ENCODE peak calls at places on chromosomes 1 and 21, in four cellular contexts. C, Z, W and S are unnamed samples.

GRCh38 chr1:170634293-170634692 is 29.6 kb upstream of the PRRX1 start:
- DNase-seq in W (no peak), C (no peak), Z (no peak), S (no peak)

GRCh38 chr1:8206397-8206796 is 111.5 kb upstream of the SLC45A1 start:
- DNase-seq in W (no peak), Z (no peak), C (no peak), S (no peak)

GRCh38 chr1:169925505-169926482 is 32.1 kb upstream of the SCYL3 start:
- DNase-seq in Z (no peak), C (no peak), W (no peak), S (no peak)

GRCh38 chr1:117447661-117448060 is 80.4 kb downstream of the MAN1A2 start:
- DNase-seq in C (no peak), Z (no peak), W (no peak), S (no peak)

GRCh38 chr21:37670883-37671282 is 245.4 kb downstream of the KCNJ6 start:
- DNase-seq in Z (no peak), W (no peak), C (peak; percentile 28), S (no peak)

GRCh38 chr1:18996548-18997177 is 40.2 kb upstream of the IFFO2 start:
- DNase-seq in C (no peak), W (no peak), Z (no peak), S (no peak)

GRCh38 chr1:194466706-194467105 is 1280.3 kb upstream of the B3GALT2 start:
- DNase-seq in W (no peak), C (peak; percentile 4), Z (no peak), S (no peak)

GRCh38 chr1:112722601-112723510 is 7.7 kb upstream of the PPM1J start:
- DNase-seq in Z (peak; percentile 56), W (no peak), C (peak; percentile 24), S (no peak)

GRCh38 chr1:205356424-205357151 is at the start of gene KLHDC8A:
- DNase-seq in C (no peak), W (no peak), Z (peak; percentile 35), S (no peak)

GRCh38 chr1:41882068-41882477 is 36.6 kb downstream of the HIVEP3 start:
- DNase-seq in W (no peak), C (no peak), Z (no peak), S (no peak)

GRCh38 chr1:156053770-156054499 is at the start of gene UBQLN4:
- DNase-seq in C (peak; percentile 68), W (peak; percentile 83), Z (peak; percentile 90), S (peak; percentile 95)
- TF ChIP-seq CTCF in C (peak; percentile 53), W (peak; percentile 61), Z (peak; percentile 54), S (peak; percentile 50)

GRCh38 chr1:35559317-35559944 is 1.8 kb downstream of the NCDN start:
- DNase-seq in Z (no peak), W (no peak), C (no peak), S (no peak)
- H3K36me3 ChIP-seq in Z (no peaks in the 10 kb centered on the region), W (no peaks in the 10 kb centered on the region), C (peaks cover 13% of the 10 kb centered on the region), S (peaks cover 30% of the 10 kb centered on the region)

DNA sequence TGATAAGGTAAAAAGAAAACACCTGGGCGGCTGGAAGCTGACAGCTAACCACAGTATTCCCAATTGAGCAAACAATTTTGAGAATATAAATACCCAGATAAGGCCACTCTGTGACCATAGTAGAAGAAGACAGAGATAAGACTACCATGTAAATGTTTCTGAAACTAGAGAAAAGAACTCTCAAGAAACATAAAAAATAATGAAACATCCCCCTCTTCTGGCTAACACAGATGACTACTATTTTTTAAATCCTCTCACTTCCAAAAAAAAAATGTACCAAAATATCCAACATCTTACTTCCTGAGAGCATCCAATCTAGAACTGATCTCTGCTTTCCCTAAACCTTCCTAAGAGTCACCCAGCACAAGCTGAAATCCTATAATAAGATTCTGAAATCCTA is 125.9 kb downstream of the HFM1 start:
- DNase-seq in W (no peak), Z (no peak), C (no peak), S (no peak)
- TF ChIP-seq CTCF in W (no peak), Z (no peak), C (peak; percentile 11), S (no peak)

DNA sequence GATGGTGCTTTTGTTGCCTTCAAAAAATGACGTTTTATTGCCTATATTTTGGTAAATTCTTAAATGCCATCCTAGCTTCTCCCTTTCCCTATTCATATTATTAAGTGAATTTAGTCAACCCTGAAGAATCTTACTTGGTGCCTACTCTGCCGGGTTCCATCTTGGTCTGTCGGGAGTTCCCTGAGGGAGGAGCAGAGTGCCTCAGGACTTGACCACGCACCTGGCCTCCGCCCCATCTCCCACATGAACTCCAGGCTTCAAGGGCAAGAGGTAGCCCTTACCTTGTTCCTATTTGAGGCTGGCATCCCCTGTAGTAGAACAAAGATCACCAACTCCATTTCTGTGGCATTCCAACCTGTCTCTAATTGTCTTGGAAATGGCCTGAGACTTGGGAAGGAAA is 21.5 kb downstream of the VANGL2 start:
- DNase-seq in W (no peak), C (no peak), Z (no peak), S (no peak)
- H3K36me3 ChIP-seq in W (no peaks in the 10 kb centered on the region), C (no peaks in the 10 kb centered on the region), Z (no peaks in the 10 kb centered on the region), S (peaks cover 12% of the 10 kb centered on the region)

DNA sequence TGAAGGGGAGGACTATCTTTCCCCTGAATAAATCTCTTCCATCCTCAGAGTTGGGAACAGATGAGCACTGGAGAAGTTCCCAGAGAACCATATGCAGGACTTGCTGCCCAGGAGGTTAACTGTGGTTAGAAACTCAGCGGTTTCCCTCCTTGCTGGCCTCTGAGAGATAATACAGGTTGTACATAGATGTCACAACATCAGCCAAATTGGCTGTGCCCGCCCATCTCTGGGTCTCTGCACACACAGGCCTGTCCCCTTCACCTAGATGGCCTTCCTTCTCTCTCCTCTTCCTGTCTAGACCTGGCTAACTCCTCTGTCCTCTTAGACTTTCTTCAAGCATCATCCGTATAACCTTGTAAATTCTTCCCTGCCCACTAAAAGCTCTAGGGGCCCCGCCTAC is 5.7 kb downstream of the RGS5 start:
- DNase-seq in C (no peak), Z (no peak), W (no peak), S (no peak)
- TF ChIP-seq CTCF in C (no peak), Z (no peak), W (no peak), S (no peak)

DNA sequence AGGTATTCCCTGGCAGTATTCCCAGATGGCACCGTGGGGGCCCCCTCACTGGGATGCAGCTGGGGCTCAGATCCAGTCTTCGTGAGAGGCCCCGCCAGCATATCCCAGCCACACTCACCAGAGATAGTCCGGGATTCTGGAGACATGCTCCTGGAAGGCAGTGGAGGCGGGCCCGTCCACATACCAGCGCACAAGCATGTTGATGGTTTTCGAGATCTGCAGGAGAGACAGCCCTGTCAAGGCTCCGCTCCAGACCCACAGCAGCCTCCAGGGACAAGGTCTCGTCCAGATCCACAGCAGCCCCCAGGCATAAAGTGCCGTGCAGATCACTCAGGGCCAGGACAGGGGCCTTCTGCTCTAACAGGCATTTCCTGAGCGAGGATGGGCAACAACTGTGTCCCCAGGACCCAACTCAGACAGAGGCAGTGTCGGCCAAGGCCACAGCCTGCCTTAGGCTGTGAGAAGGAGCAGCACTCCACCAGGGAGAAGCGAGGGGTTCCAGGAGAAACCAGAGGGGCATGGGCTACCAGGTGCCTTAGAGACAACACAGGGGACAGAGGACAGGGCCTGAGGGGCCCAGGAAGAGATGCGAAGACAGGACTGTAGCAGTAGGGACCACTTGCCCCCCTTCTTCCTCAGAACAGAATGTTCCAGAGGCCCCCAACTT is 14.8 kb downstream of the LSS start:
- DNase-seq in W (peak; percentile 9), C (no peak), Z (no peak), S (no peak)
- H3K36me3 ChIP-seq in W (peaks cover 47% of the 10 kb centered on the region), C (peaks cover 48% of the 10 kb centered on the region), Z (no peaks in the 10 kb centered on the region), S (peaks cover 98% of the 10 kb centered on the region)

DNA sequence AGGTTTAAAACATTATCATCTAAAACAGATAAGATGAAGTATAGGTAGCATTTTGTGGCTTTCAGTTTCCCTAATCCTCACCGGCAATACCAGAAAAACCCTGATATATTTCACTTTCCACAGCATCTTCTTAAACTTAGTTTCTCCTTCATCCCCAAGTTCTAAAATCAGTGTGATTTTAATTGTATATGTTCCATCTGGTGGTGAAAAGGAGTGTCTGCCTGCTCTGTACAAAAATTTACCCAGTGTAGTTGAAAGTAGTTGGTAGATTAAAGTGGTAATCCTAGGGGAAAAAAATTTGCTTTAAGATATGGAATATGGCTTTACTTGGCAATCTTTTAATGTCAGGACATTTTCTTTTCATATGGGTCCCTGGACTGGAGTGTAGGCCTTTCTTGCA is 74.3 kb downstream of the CEP350 start:
- DNase-seq in W (no peak), C (no peak), Z (no peak), S (no peak)
- TF ChIP-seq CTCF in W (peak; percentile 16), C (no peak), Z (no peak), S (no peak)

GRCh38 chr21:43691086-43691795 is 27.7 kb upstream of the PDXK start:
- DNase-seq in W (no peak), Z (no peak), C (no peak), S (no peak)
- H3K36me3 ChIP-seq in W (peaks cover 68% of the 10 kb centered on the region), Z (no peaks in the 10 kb centered on the region), C (peaks cover 75% of the 10 kb centered on the region), S (peaks cover 3% of the 10 kb centered on the region)